ENCODE peak calls at places on chromosomes 13 and 19, in six cellular contexts. V is cardiac fibroblast, O is DND-41, I is tibial artery, Q is nephron progenitor cell, P is endothelial cell. C is an unnamed sample.

GRCh38 chr13:50085063-50085462 is 69.8 kb downstream of the KCNRG start:
- DNase-seq in V (peak), O (no peak), I (no peak), Q (peak), P (no peak), C (no peak)

GRCh38 chr13:35499131-35500051 is 22.9 kb upstream of the MAB21L1 start:
- DNase-seq in V (no peak), O (no peak), I (no peak), Q (no peak), P (no peak), C (no peak)

GRCh38 chr13:43831088-43831487 is 44.3 kb upstream of the ENOX1 start:
- DNase-seq in V (peak), O (no peak), I (no peak), Q (no peak), P (no peak), C (no peak)

GRCh38 chr19:9891609-9892373 is 44.5 kb downstream of the OLFM2 start:
- DNase-seq in V (no peak), O (no peak), I (no peak), Q (no peak), P (no peak), C (no peak)

GRCh38 chr13:112967666-112968379 is 1.2 kb upstream of the MCF2L start:
- DNase-seq in V (no peak), O (no peak), I (peak), Q (no peak), P (no peak), C (no peak)

GRCh38 chr13:108834193-108834592 is 204.8 kb downstream of the MYO16 start:
- DNase-seq in V (no peak), O (no peak), I (no peak), Q (no peak), P (no peak), C (no peak)

GRCh38 chr13:112450567-112451240 is 74.5 kb downstream of the SPACA7 start:
- DNase-seq in V (no peak), O (no peak), I (peak), Q (no peak), P (no peak), C (no peak)

GRCh38 chr13:58080806-58081205 is 449.3 kb downstream of the PCDH17 start:
- DNase-seq in V (no peak), O (no peak), I (no peak), Q (no peak), P (no peak), C (no peak)

GRCh38 chr13:105773887-105774538 is 761.4 kb downstream of the EFNB2 start:
- DNase-seq in V (peak), O (peak), I (no peak), Q (no peak), P (no peak), C (no peak)

GRCh38 chr19:45498411-45499195 is at the start of gene PPM1N:
- DNase-seq in V (peak), O (peak), I (no peak), Q (peak), P (peak), C (no peak)

GRCh38 chr13:111491021-111491420 is 170.6 kb downstream of the TEX29 start:
- DNase-seq in V (no peak), O (no peak), I (peak), Q (no peak), P (no peak), C (no peak)

GRCh38 chr13:44136693-44137268 is 236.8 kb upstream of the SERP2 start:
- DNase-seq in V (no peak), O (no peak), I (no peak), Q (no peak), P (no peak), C (no peak)

GRCh38 chr13:94858856-94859811 is 146.8 kb upstream of the SOX21 start:
- DNase-seq in V (no peak), O (no peak), I (peak), Q (peak), P (peak), C (no peak)

GRCh38 chr19:57664269-57665127 is 4.2 kb upstream of the ZSCAN4 start:
- DNase-seq in V (peak), O (no peak), I (peak), Q (peak), P (peak), C (peak)

GRCh38 chr19:12723383-12723642 is 419 bp downstream of the TNPO2 start:
- DNase-seq in V (peak), O (peak), I (no peak), Q (no peak), P (no peak), C (no peak)

GRCh38 chr19:48444129-48444932 is 1.5 kb upstream of the GRWD1 start:
- DNase-seq in V (no peak), O (no peak), I (no peak), Q (peak), P (no peak), C (no peak)

GRCh38 chr19:36082916-36083315 is 28.0 kb upstream of the OVOL3 start:
- DNase-seq in V (no peak), O (no peak), I (no peak), Q (no peak), P (no peak), C (no peak)
- TF ChIP-seq CTCF in V (no peak), O (no peak), I (no peak), Q (no peak), P (no peak), C (no peak)

DNA sequence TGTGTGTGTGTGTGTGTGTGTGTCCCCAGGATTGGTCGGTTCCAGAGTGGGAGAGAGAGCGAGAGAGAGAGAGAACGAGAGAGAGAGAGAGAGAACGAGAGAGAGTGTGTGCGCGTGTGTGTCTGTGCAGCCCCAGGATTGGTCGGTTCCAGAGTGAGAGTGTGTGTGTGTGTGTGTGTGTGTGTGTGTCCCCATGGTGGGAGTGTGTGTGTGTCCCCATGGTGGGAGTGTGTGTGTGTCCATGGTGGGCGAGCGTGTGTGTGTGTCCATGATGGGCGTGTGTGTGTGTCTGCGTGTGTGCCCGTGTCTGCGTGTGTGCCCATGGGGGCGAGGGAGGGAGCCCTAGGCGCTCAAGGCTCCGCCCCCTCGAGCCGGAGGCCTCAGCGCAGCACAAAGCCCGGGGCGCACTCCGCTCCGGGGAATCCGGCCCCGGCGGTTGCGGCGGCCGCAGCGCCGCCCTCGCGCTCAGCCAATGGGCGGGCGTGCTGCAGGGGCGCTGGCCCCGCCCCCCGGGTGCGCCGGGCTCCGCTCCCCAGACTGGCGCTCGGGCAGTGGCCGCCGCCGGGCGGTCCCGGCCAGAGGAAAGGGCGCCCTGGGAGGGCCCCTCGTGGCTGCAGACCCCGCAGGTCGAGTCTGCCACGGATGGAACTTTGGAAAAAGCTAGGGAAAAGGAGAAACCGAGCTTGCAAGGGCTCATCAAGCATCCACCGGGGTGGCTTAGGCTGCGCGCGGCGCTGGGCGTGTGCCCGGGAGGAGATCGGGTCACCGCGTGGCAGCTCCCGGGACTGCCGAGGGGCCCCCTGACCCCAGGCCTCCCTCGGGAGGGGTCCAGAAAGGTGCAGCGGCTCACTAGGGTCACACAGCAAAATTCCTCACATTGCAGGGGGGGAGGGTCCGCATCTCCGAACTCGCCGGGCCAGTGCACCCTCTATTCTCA is 96.2 kb downstream of the INSR start:
- DNase-seq in V (peak), O (peak), I (peak), Q (peak), P (peak), C (peak)
- TF ChIP-seq CTCF in V (no peak), O (peak), I (peak), Q (no peak), P (peak), C (no peak)

DNA sequence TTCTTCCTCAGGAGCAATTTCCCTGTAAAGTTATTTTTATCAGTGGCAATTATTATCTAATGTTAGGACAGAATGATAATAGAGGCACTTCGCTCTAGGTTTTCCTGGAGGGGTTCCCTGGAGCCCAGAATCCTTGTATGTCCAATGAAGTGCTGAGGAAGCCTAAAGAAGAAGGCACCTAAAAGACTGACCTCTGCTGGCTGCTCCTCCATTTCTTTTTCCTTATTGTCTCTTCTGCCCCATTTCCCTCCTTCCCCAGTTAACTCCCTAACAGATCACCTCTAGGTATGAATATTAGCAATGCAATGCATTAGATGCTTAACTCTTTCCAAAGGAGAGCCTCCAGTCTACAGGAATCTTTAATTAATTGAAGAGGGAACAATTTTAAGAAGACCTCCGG is 985.4 kb downstream of the DIAPH3 start:
- DNase-seq in V (peak), O (no peak), I (no peak), Q (no peak), P (no peak), C (no peak)
- TF ChIP-seq CTCF in V (peak), O (no peak), I (no peak), Q (no peak), P (no peak), C (no peak)

GRCh38 chr13:38899581-38899980 is 91.0 kb downstream of the STOML3 start:
- DNase-seq in V (no peak), O (no peak), I (no peak), Q (no peak), P (no peak), C (no peak)
- TF ChIP-seq CTCF in V (no peak), O (no peak), I (no peak), Q (no peak), P (no peak), C (no peak)

GRCh38 chr13:90632184-90632583 is 715.3 kb upstream of the MIR17HG start:
- DNase-seq in V (no peak), O (no peak), I (no peak), Q (no peak), P (no peak), C (no peak)

GRCh38 chr13:90630716-90631115 is 716.8 kb upstream of the MIR17HG start:
- DNase-seq in V (no peak), O (no peak), I (no peak), Q (no peak), P (no peak), C (no peak)

GRCh38 chr13:90628471-90628870 is 719.0 kb upstream of the MIR17HG start:
- DNase-seq in V (no peak), O (no peak), I (no peak), Q (no peak), P (no peak), C (no peak)

GRCh38 chr13:90623318-90624011 is 724.0 kb upstream of the MIR17HG start:
- DNase-seq in V (peak), O (no peak), I (no peak), Q (no peak), P (no peak), C (no peak)

GRCh38 chr13:90627813-90628212 is 719.7 kb upstream of the MIR17HG start:
- DNase-seq in V (no peak), O (no peak), I (no peak), Q (no peak), P (no peak), C (no peak)
- TF ChIP-seq CTCF in V (no peak), O (no peak), I (no peak), Q (no peak), P (no peak), C (no peak)

GRCh38 chr13:101058841-101059240 is 357.5 kb downstream of the NALCN start:
- DNase-seq in V (no peak), O (no peak), I (no peak), Q (no peak), P (no peak), C (no peak)
- TF ChIP-seq CTCF in V (no peak), O (no peak), I (no peak), Q (no peak), P (no peak), C (no peak)

GRCh38 chr13:32790731-32791130 is 204.5 kb downstream of the PDS5B start:
- DNase-seq in V (no peak), O (no peak), I (no peak), Q (no peak), P (no peak), C (no peak)
- TF ChIP-seq CTCF in V (no peak), O (peak), I (no peak), Q (no peak), P (peak), C (no peak)